ENCODE peak calls at places on chromosomes 6 and 20, in five cellular contexts. One of them, this sample, is unnamed.

GRCh38 chr20:19079536-19080299 is 132.7 kb upstream of the SLC24A3 start:
- DNase-seq in HL-60: no peak
- DNase-seq in WTC11: no peak
- DNase-seq in iPS-NIHi11: no peak
- DNase-seq in fibroblast of lung: peak; percentile 3
- DNase-seq in this sample: peak; percentile 25

GRCh38 chr20:45407067-45407745 is 883 bp upstream of the DBNDD2 start:
- DNase-seq in HL-60: no peak
- DNase-seq in WTC11: no peak
- DNase-seq in iPS-NIHi11: peak; percentile 66
- DNase-seq in fibroblast of lung: peak; percentile 14
- DNase-seq in this sample: no peak

GRCh38 chr20:43824699-43825402 is 89.8 kb upstream of the TOX2 start:
- DNase-seq in HL-60: no peak
- DNase-seq in WTC11: peak; percentile 30
- DNase-seq in iPS-NIHi11: peak; percentile 63
- DNase-seq in fibroblast of lung: peak; percentile 64
- DNase-seq in this sample: no peak

GRCh38 chr20:44646641-44647274 is 4.7 kb downstream of the ADA start:
- DNase-seq in HL-60: peak; percentile 47
- DNase-seq in WTC11: no peak
- DNase-seq in iPS-NIHi11: no peak
- DNase-seq in fibroblast of lung: peak; percentile 49
- DNase-seq in this sample: peak; percentile 30

GRCh38 chr6:147053311-147053921 is 150.8 kb upstream of the STXBP5 start:
- DNase-seq in HL-60: no peak
- DNase-seq in WTC11: no peak
- DNase-seq in iPS-NIHi11: peak; percentile 33
- DNase-seq in fibroblast of lung: no peak
- DNase-seq in this sample: no peak

GRCh38 chr6:12138377-12138776 is 126.3 kb downstream of the HIVEP1 start:
- DNase-seq in HL-60: no peak
- DNase-seq in WTC11: no peak
- DNase-seq in iPS-NIHi11: no peak
- DNase-seq in fibroblast of lung: no peak
- DNase-seq in this sample: no peak

GRCh38 chr6:49462071-49462470 is 982 bp downstream of the MMUT start:
- DNase-seq in HL-60: no peak
- DNase-seq in WTC11: no peak
- DNase-seq in iPS-NIHi11: no peak
- DNase-seq in fibroblast of lung: peak; percentile 28
- DNase-seq in this sample: no peak

GRCh38 chr6:44166591-44167184 is 8.1 kb downstream of the CAPN11 start:
- DNase-seq in HL-60: peak; percentile 32
- DNase-seq in WTC11: peak; percentile 39
- DNase-seq in iPS-NIHi11: peak; percentile 55
- DNase-seq in fibroblast of lung: no peak
- DNase-seq in this sample: no peak

This sample was measured in Daoy.